ENCODE peak calls at places on chromosomes 1 and 21, in seven cellular contexts. L is aorta; C is transverse colon; O is CD8-positive, alpha-beta T cell; R is endothelial cell of umbilical vein; S is ovary; A is small intestine. U is an unnamed sample.

GRCh38 chr21:41168391-41169257 is 664 bp downstream of the BACE2 start:
- DNase-seq in C (peak; percentile 63), A (peak; percentile 41), S (peak; percentile 40), L (peak; percentile 78), R (peak; percentile 41), O (peak; percentile 2), U (peak; percentile 84)

GRCh38 chr1:59674605-59675004 is 140.1 kb upstream of the HOOK1 start:
- DNase-seq in O (no peak), R (peak; percentile 83), C (peak; percentile 8), L (no peak), A (no peak), S (peak; percentile 52), U (peak; percentile 75)

GRCh38 chr1:23396380-23396779 is 26.7 kb upstream of the ZNF436 start:
- DNase-seq in C (no peak), R (no peak), S (no peak), A (no peak), O (no peak), L (no peak), U (no peak)

GRCh38 chr1:212633144-212633543 is 24.6 kb downstream of the ATF3 start:
- DNase-seq in A (no peak), S (no peak), O (no peak), L (no peak), R (no peak), C (no peak), U (no peak)

GRCh38 chr21:45801129-45801735 is 157.7 kb downstream of the PCBP3 start:
- DNase-seq in S (no peak), O (no peak), C (no peak), L (no peak), A (no peak), R (no peak), U (peak; percentile 47)

GRCh38 chr1:16352842-16353535 is 709 bp upstream of the FBXO42 start:
- DNase-seq in L (no peak), A (no peak), R (no peak), C (peak; percentile 29), S (no peak), O (no peak), U (peak; percentile 57)

GRCh38 chr1:156815307-156815826 is 1.3 kb downstream of the SH2D2A start:
- DNase-seq in A (no peak), L (no peak), C (peak; percentile 31), O (no peak), R (peak; percentile 34), S (no peak), U (peak; percentile 72)

GRCh38 chr1:87840772-87841171 is 512.1 kb downstream of the LMO4 start:
- DNase-seq in C (no peak), R (no peak), O (no peak), A (no peak), S (no peak), L (no peak), U (no peak)

GRCh38 chr1:67948155-67949075 is 102.0 kb downstream of the DIRAS3 start:
- DNase-seq in C (no peak), L (no peak), A (no peak), S (no peak), R (no peak), O (no peak), U (no peak)

GRCh38 chr1:228005511-228006033 is 1.2 kb upstream of the WNT3A start:
- DNase-seq in A (no peak), L (no peak), R (no peak), C (no peak), O (no peak), S (no peak), U (no peak)

GRCh38 chr1:62823556-62823955 is 39.6 kb downstream of the ATG4C start:
- DNase-seq in A (no peak), L (no peak), O (no peak), S (no peak), R (no peak), C (no peak), U (no peak)

GRCh38 chr1:75502776-75503175 is 108.1 kb downstream of the SLC44A5 start:
- DNase-seq in L (no peak), A (no peak), C (no peak), S (no peak), O (no peak), R (peak; percentile 94), U (no peak)

GRCh38 chr1:222347627-222348026 is 200.3 kb downstream of the HHIPL2 start:
- DNase-seq in R (no peak), S (no peak), O (no peak), L (no peak), A (no peak), C (no peak), U (no peak)

GRCh38 chr1:53484705-53485477 is 25.7 kb downstream of the DMRTB1 start:
- DNase-seq in L (peak; percentile 32), A (no peak), C (no peak), O (no peak), S (no peak), R (no peak), U (no peak)

GRCh38 chr1:66275083-66275482 is 258.9 kb upstream of the SGIP1 start:
- DNase-seq in O (no peak), C (no peak), S (no peak), A (peak; percentile 23), R (no peak), L (no peak), U (no peak)

GRCh38 chr1:210376836-210377377 is 48.2 kb downstream of the HHAT start:
- DNase-seq in S (no peak), O (no peak), R (no peak), A (no peak), L (no peak), C (no peak), U (no peak)

GRCh38 chr1:162943627-162944026 is 82.7 kb upstream of the CCDC190 start:
- DNase-seq in S (no peak), A (no peak), C (no peak), O (no peak), R (no peak), L (no peak), U (no peak)

GRCh38 chr1:192969091-192969490 is 90.1 kb downstream of the UCHL5 start:
- DNase-seq in R (no peak), O (no peak), S (no peak), C (no peak), L (no peak), A (no peak), U (no peak)

DNA sequence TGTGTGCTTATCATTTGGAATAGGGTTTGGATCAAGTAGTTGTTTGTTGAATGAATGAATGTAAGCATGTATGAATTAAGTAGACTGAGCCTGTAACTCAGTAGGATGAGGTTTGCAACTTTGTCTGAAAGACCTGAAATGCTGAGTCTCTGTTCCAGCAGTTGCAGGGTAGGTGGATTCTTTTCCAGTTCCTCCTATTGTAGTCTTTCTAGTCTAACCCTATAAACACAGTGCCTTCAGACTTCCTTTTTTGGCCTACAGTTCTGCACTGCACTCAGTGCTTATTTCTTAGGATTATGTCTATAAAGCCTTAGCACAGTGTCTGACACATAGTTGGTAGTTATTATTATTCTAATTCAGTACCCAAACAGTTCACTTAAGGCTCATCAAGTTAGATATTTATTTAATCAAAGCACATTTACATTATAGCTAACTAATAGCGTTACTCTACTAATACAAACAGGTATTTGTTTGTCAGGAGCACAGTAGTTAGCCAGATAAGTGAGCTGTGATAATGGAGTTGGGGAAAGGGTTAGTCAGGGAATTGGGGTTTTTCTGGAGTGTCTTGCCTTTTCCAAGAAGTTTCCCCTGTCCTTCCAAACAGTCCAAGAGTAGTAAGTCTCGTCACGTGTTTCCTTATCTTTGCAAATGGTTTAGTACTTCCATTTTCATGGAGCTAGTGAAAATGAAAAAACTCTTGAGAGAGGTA is 45.0 kb downstream of the ABCD3 start:
- DNase-seq in S (no peak), C (no peak), O (no peak), A (no peak), L (no peak), R (peak; percentile 36), U (no peak)
- H3K27me3 ChIP-seq in S (no peaks in the 10 kb centered on the region), C (no peaks in the 10 kb centered on the region), O (no peaks in the 10 kb centered on the region), A (no peaks in the 10 kb centered on the region), L (no peaks in the 10 kb centered on the region), R (no peaks in the 10 kb centered on the region), U (no peaks in the 10 kb centered on the region)

GRCh38 chr1:175797576-175797975 is 54.2 kb upstream of the TNR start:
- DNase-seq in C (no peak), S (no peak), R (no peak), O (no peak), A (no peak), L (no peak), U (no peak)
- H3K4me3 ChIP-seq in C (no peak overlapping the region), S (no peak overlapping the region), R (no peak overlapping the region), O (no peak overlapping the region), A (no peak overlapping the region), L (no peak overlapping the region), U (no peak overlapping the region)

GRCh38 chr1:6495041-6495441 is 3.6 kb upstream of the PLEKHG5 start:
- DNase-seq in L (no peak), O (no peak), S (no peak), C (no peak), A (no peak), R (no peak), U (no peak)

GRCh38 chr1:6496890-6497214 is 5.4 kb upstream of the PLEKHG5 start:
- DNase-seq in R (no peak), O (no peak), S (no peak), C (no peak), A (no peak), L (no peak), U (no peak)

GRCh38 chr1:6495540-6496359 is 4.3 kb upstream of the PLEKHG5 start:
- DNase-seq in R (no peak), L (no peak), C (no peak), O (no peak), A (no peak), S (no peak), U (no peak)

GRCh38 chr1:6497215-6497866 is 5.9 kb upstream of the PLEKHG5 start:
- DNase-seq in S (peak; percentile 51), R (peak; percentile 41), O (peak; percentile 49), L (peak; percentile 78), C (peak; percentile 57), A (no peak), U (no peak)

DNA sequence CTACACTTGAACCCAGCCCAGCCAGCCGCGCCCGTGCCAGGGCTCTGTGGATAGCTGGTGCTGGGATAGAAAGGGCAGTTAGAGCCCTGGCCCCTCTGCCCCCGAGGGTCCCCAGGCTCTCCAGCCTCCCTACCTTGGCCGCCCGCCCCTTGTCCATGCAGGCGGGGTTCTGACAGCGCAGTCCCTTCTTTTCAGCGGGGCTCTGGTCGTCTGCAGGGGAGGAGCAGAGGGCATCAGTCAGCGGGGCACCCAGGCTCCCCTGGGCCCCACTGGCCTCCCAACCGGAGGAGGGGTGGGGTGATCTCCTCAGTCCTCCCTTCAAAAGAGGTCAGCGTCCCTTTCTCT is 4.9 kb upstream of the PLEKHG5 start:
- DNase-seq in S (no peak), O (no peak), R (no peak), C (no peak), L (no peak), A (no peak), U (no peak)
- H3K27ac ChIP-seq in S (no peak overlapping the region), O (no peak overlapping the region), R (no peak overlapping the region), C (no peak overlapping the region), L (no peak overlapping the region), A (no peak overlapping the region), U (no peak overlapping the region)

GRCh38 chr1:84689514-84690396 is 506 bp downstream of the SSX2IP start:
- DNase-seq in A (peak; percentile 47), R (peak; percentile 50), L (peak; percentile 73), S (peak; percentile 46), O (no peak), C (peak; percentile 56), U (peak; percentile 75)
- H3K27me3 ChIP-seq in A (no peaks in the 10 kb centered on the region), R (no peaks in the 10 kb centered on the region), L (no peaks in the 10 kb centered on the region), S (no peaks in the 10 kb centered on the region), O (no peaks in the 10 kb centered on the region), C (no peaks in the 10 kb centered on the region), U (no peaks in the 10 kb centered on the region)